ENCODE peak calls at places on chromosomes 11 and 22, in six cellular contexts. One of them, this sample, is unnamed.

GRCh38 chr11:117421041-117421440 is 93.4 kb downstream of the CEP164 start:
- DNase-seq in GM12878: no peak
- DNase-seq in HepG2: no peak
- DNase-seq in A549: no peak
- DNase-seq in K562: no peak
- DNase-seq in endothelial cell of umbilical vein: no peak
- DNase-seq in this sample: no peak

GRCh38 chr11:73168925-73169579 is 26.9 kb upstream of the FCHSD2 start:
- DNase-seq in A549: no peak
- DNase-seq in K562: no peak
- DNase-seq in endothelial cell of umbilical vein: no peak
- DNase-seq in GM12878: no peak
- DNase-seq in HepG2: peak
- DNase-seq in this sample: no peak

GRCh38 chr11:3674189-3674588 is 3.0 kb upstream of the CHRNA10 start:
- DNase-seq in A549: peak
- DNase-seq in endothelial cell of umbilical vein: peak
- DNase-seq in HepG2: peak
- DNase-seq in GM12878: no peak
- DNase-seq in K562: peak
- DNase-seq in this sample: no peak

GRCh38 chr11:126336065-126336464 is 19.4 kb upstream of the ST3GAL4 start:
- DNase-seq in HepG2: no peak
- DNase-seq in A549: no peak
- DNase-seq in endothelial cell of umbilical vein: no peak
- DNase-seq in K562: no peak
- DNase-seq in GM12878: no peak
- DNase-seq in this sample: no peak

GRCh38 chr11:106162190-106162589 is 84.7 kb downstream of the AASDHPPT start:
- DNase-seq in endothelial cell of umbilical vein: no peak
- DNase-seq in K562: no peak
- DNase-seq in A549: no peak
- DNase-seq in HepG2: no peak
- DNase-seq in GM12878: no peak
- DNase-seq in this sample: no peak

GRCh38 chr11:48125866-48126265 is 90.7 kb upstream of the OR4B1 start:
- DNase-seq in A549: no peak
- DNase-seq in endothelial cell of umbilical vein: no peak
- DNase-seq in K562: no peak
- DNase-seq in GM12878: no peak
- DNase-seq in HepG2: no peak
- DNase-seq in this sample: no peak

GRCh38 chr11:108562746-108563581 is 30.6 kb downstream of the EXPH5 start:
- DNase-seq in GM12878: no peak
- DNase-seq in HepG2: no peak
- DNase-seq in K562: no peak
- DNase-seq in A549: no peak
- DNase-seq in endothelial cell of umbilical vein: no peak
- DNase-seq in this sample: peak

GRCh38 chr11:2779981-2780849 is 80.4 kb upstream of the KCNQ1OT1 start:
- DNase-seq in GM12878: no peak
- DNase-seq in A549: no peak
- DNase-seq in K562: peak
- DNase-seq in HepG2: peak
- DNase-seq in endothelial cell of umbilical vein: peak
- DNase-seq in this sample: peak

GRCh38 chr11:88035271-88035670 is 140.0 kb downstream of the RAB38 start:
- DNase-seq in K562: no peak
- DNase-seq in A549: no peak
- DNase-seq in HepG2: no peak
- DNase-seq in GM12878: no peak
- DNase-seq in endothelial cell of umbilical vein: no peak
- DNase-seq in this sample: no peak

GRCh38 chr11:15180212-15180814 is 65.6 kb downstream of the INSC start:
- DNase-seq in A549: no peak
- DNase-seq in K562: no peak
- DNase-seq in GM12878: no peak
- DNase-seq in HepG2: no peak
- DNase-seq in endothelial cell of umbilical vein: no peak
- DNase-seq in this sample: no peak

GRCh38 chr22:45200862-45201511 is 37.3 kb downstream of the NUP50 start:
- DNase-seq in endothelial cell of umbilical vein: no peak
- DNase-seq in GM12878: no peak
- DNase-seq in A549: no peak
- DNase-seq in HepG2: no peak
- DNase-seq in K562: no peak
- DNase-seq in this sample: no peak

GRCh38 chr22:24937114-24937513 is 9.4 kb downstream of the LHFPL7 start:
- DNase-seq in endothelial cell of umbilical vein: peak
- DNase-seq in GM12878: no peak
- DNase-seq in HepG2: peak
- DNase-seq in K562: no peak
- DNase-seq in A549: peak
- DNase-seq in this sample: peak

GRCh38 chr11:115087791-115088190 is 409.5 kb downstream of the NXPE2 start:
- DNase-seq in endothelial cell of umbilical vein: no peak
- DNase-seq in A549: no peak
- DNase-seq in GM12878: no peak
- DNase-seq in HepG2: no peak
- DNase-seq in K562: no peak
- DNase-seq in this sample: no peak

GRCh38 chr11:126661051-126661450 is 305.6 kb downstream of the ST3GAL4 start:
- DNase-seq in GM12878: no peak
- DNase-seq in endothelial cell of umbilical vein: no peak
- DNase-seq in K562: no peak
- DNase-seq in HepG2: no peak
- DNase-seq in A549: no peak
- DNase-seq in this sample: no peak

GRCh38 chr22:32059426-32059825 is 16.4 kb downstream of the SLC5A1 start:
- DNase-seq in HepG2: no peak
- DNase-seq in endothelial cell of umbilical vein: no peak
- DNase-seq in K562: no peak
- DNase-seq in A549: no peak
- DNase-seq in GM12878: no peak
- DNase-seq in this sample: no peak

GRCh38 chr22:47056776-47057470 is 294.5 kb downstream of the TBC1D22A start:
- DNase-seq in endothelial cell of umbilical vein: no peak
- DNase-seq in GM12878: no peak
- DNase-seq in A549: no peak
- DNase-seq in HepG2: no peak
- DNase-seq in K562: no peak
- DNase-seq in this sample: no peak

GRCh38 chr11:131122448-131122847 is 206.2 kb upstream of the SNX19 start:
- DNase-seq in endothelial cell of umbilical vein: no peak
- DNase-seq in K562: no peak
- DNase-seq in A549: no peak
- DNase-seq in HepG2: no peak
- DNase-seq in GM12878: no peak
- DNase-seq in this sample: no peak
- TF ChIP-seq MYC in endothelial cell of umbilical vein: no peak
- TF ChIP-seq MYC in K562: no peak
- TF ChIP-seq MYC in A549: no peak
- TF ChIP-seq MYC in HepG2: no peak
- TF ChIP-seq MYC in GM12878: no peak
- TF ChIP-seq MYC in this sample: no peak

DNA sequence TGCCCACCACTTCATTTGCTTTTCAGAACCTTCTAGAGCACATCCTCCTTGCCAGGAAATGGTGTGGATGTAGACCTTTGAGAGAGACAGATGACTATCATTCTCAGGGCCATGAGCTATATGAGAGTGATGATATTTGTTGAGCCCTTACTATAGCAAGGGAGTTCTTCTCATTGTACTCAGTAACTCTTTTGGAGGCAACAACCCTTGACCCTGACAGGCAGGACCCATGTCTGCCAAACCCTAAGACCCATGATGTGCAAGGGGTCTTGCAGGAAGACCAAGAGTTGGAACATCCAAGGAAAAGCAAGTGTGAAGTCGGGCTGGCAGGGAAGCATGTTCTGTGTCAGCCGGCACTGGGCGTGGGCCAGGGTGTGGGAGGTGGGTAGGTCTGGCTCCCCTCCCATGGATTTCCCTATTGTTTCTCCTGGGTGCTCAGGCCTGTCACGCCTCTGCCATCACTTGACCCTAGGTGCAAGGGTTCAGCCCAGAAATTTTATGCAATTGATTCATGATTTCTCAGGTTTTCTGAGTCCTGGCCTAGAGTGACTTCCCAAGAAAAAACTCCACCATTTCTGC is 1.2 kb downstream of the FOLR3 start:
- DNase-seq in A549: no peak
- DNase-seq in HepG2: no peak
- DNase-seq in endothelial cell of umbilical vein: no peak
- DNase-seq in K562: no peak
- DNase-seq in GM12878: no peak
- DNase-seq in this sample: no peak
- TF ChIP-seq MAX in A549: no peak
- TF ChIP-seq MAX in HepG2: no peak
- TF ChIP-seq MAX in endothelial cell of umbilical vein: no peak
- TF ChIP-seq MAX in K562: no peak
- TF ChIP-seq MAX in GM12878: no peak
- TF ChIP-seq MAX in this sample: no peak

GRCh38 chr22:28442951-28443876 is 236.4 kb downstream of the TTC28 start:
- DNase-seq in GM12878: no peak
- DNase-seq in endothelial cell of umbilical vein: peak
- DNase-seq in HepG2: peak
- DNase-seq in K562: no peak
- DNase-seq in A549: no peak
- DNase-seq in this sample: peak
- TF ChIP-seq MYC in GM12878: no peak
- TF ChIP-seq MYC in endothelial cell of umbilical vein: no peak
- TF ChIP-seq MYC in HepG2: no peak
- TF ChIP-seq MYC in K562: no peak
- TF ChIP-seq MYC in A549: no peak
- TF ChIP-seq MYC in this sample: no peak

GRCh38 chr22:37404126-37404525 is 23.2 kb downstream of the ELFN2 start:
- DNase-seq in A549: no peak
- DNase-seq in endothelial cell of umbilical vein: no peak
- DNase-seq in K562: no peak
- DNase-seq in HepG2: no peak
- DNase-seq in GM12878: no peak
- DNase-seq in this sample: no peak

GRCh38 chr22:37401401-37401859 is 25.8 kb downstream of the ELFN2 start:
- DNase-seq in endothelial cell of umbilical vein: no peak
- DNase-seq in HepG2: no peak
- DNase-seq in K562: no peak
- DNase-seq in GM12878: no peak
- DNase-seq in A549: no peak
- DNase-seq in this sample: no peak

GRCh38 chr22:37400719-37401118 is 26.6 kb downstream of the ELFN2 start:
- DNase-seq in HepG2: no peak
- DNase-seq in GM12878: no peak
- DNase-seq in K562: no peak
- DNase-seq in endothelial cell of umbilical vein: no peak
- DNase-seq in A549: no peak
- DNase-seq in this sample: no peak

GRCh38 chr22:37401861-37402506 is 25.3 kb downstream of the ELFN2 start:
- DNase-seq in HepG2: no peak
- DNase-seq in K562: no peak
- DNase-seq in endothelial cell of umbilical vein: no peak
- DNase-seq in GM12878: no peak
- DNase-seq in A549: no peak
- DNase-seq in this sample: no peak

GRCh38 chr22:37403267-37403960 is 23.9 kb downstream of the ELFN2 start:
- DNase-seq in K562: no peak
- DNase-seq in HepG2: no peak
- DNase-seq in GM12878: no peak
- DNase-seq in endothelial cell of umbilical vein: no peak
- DNase-seq in A549: no peak
- DNase-seq in this sample: no peak
- TF ChIP-seq MAX in K562: no peak
- TF ChIP-seq MAX in HepG2: no peak
- TF ChIP-seq MAX in GM12878: no peak
- TF ChIP-seq MAX in endothelial cell of umbilical vein: no peak
- TF ChIP-seq MAX in A549: no peak
- TF ChIP-seq MAX in this sample: no peak

GRCh38 chr11:65499713-65500261 is 942 bp downstream of the MALAT1 start:
- DNase-seq in endothelial cell of umbilical vein: no peak
- DNase-seq in A549: no peak
- DNase-seq in GM12878: no peak
- DNase-seq in K562: no peak
- DNase-seq in HepG2: no peak
- DNase-seq in this sample: no peak

GRCh38 chr11:65498977-65499712 is at the start of gene MALAT1:
- DNase-seq in A549: peak
- DNase-seq in endothelial cell of umbilical vein: peak
- DNase-seq in HepG2: peak
- DNase-seq in K562: peak
- DNase-seq in GM12878: peak
- DNase-seq in this sample: peak

GRCh38 chr11:65501005-65501529 is 2.2 kb downstream of the MALAT1 start:
- DNase-seq in HepG2: no peak
- DNase-seq in K562: no peak
- DNase-seq in GM12878: no peak
- DNase-seq in endothelial cell of umbilical vein: no peak
- DNase-seq in A549: no peak
- DNase-seq in this sample: no peak

GRCh38 chr11:65501530-65502273 is 2.9 kb downstream of the MALAT1 start:
- DNase-seq in HepG2: no peak
- DNase-seq in GM12878: no peak
- DNase-seq in A549: peak
- DNase-seq in K562: no peak
- DNase-seq in endothelial cell of umbilical vein: peak
- DNase-seq in this sample: peak

DNA sequence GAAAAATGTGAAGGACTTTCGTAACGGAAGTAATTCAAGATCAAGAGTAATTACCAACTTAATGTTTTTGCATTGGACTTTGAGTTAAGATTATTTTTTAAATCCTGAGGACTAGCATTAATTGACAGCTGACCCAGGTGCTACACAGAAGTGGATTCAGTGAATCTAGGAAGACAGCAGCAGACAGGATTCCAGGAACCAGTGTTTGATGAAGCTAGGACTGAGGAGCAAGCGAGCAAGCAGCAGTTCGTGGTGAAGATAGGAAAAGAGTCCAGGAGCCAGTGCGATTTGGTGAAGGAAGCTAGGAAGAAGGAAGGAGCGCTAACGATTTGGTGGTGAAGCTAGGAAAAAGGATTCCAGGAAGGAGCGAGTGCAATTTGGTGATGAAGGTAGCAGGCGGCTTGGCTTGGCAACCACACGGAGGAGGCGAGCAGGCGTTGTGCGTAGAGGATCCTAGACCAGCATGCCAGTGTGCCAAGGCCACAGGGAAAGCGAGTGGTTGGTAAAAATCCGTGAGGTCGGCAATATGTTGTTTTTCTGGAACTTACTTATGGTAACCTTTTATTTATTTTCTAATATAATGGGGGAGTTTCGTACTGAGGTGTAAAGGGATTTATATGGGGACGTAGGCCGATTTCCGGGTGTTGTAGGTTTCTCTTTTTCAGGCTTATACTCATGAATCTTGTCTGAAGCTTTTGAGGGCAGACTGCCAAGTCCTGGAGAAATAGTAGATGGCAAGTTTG is 1.6 kb downstream of the MALAT1 start:
- DNase-seq in GM12878: no peak
- DNase-seq in endothelial cell of umbilical vein: peak
- DNase-seq in A549: peak
- DNase-seq in K562: no peak
- DNase-seq in HepG2: no peak
- DNase-seq in this sample: peak
- TF ChIP-seq MYC in GM12878: no peak
- TF ChIP-seq MYC in endothelial cell of umbilical vein: no peak
- TF ChIP-seq MYC in A549: no peak
- TF ChIP-seq MYC in K562: no peak
- TF ChIP-seq MYC in HepG2: no peak
- TF ChIP-seq MYC in this sample: no peak

GRCh38 chr11:10394229-10395100 is 60.6 kb upstream of the AMPD3 start:
- DNase-seq in HepG2: peak
- DNase-seq in K562: no peak
- DNase-seq in A549: peak
- DNase-seq in GM12878: no peak
- DNase-seq in endothelial cell of umbilical vein: no peak
- DNase-seq in this sample: no peak
- TF ChIP-seq MAX in HepG2: no peak
- TF ChIP-seq MAX in K562: no peak
- TF ChIP-seq MAX in A549: peak
- TF ChIP-seq MAX in GM12878: no peak
- TF ChIP-seq MAX in endothelial cell of umbilical vein: no peak
- TF ChIP-seq MAX in this sample: no peak